ENCODE peak calls at places on chromosome 16, in eight cellular contexts. One of them, this sample, is unnamed.
A peak's percentile ranks its signal among the peaks of the same experiment; 100 is the strongest.

GRCh38 chr16:8962393-8963009 is 1.2 kb downstream of the USP7 start:
- DNase-seq in CD4-positive, alpha-beta T cell: peak; percentile 62
- DNase-seq in GM23338: peak; percentile 69
- DNase-seq in fibroblast of pulmonary artery: no peak
- DNase-seq in heart left ventricle: no peak
- DNase-seq in endothelial cell: no peak
- DNase-seq in IMR-90: no peak
- DNase-seq in hepatocyte: peak; percentile 68
- DNase-seq in this sample: no peak

GRCh38 chr16:77414752-77415231 is 20.0 kb downstream of the ADAMTS18 start:
- DNase-seq in CD4-positive, alpha-beta T cell: no peak
- DNase-seq in GM23338: no peak
- DNase-seq in fibroblast of pulmonary artery: no peak
- DNase-seq in heart left ventricle: no peak
- DNase-seq in endothelial cell: no peak
- DNase-seq in IMR-90: no peak
- DNase-seq in hepatocyte: no peak
- DNase-seq in this sample: no peak

GRCh38 chr16:4500283-4500682 is 24.1 kb downstream of the HMOX2 start:
- DNase-seq in CD4-positive, alpha-beta T cell: no peak
- DNase-seq in GM23338: no peak
- DNase-seq in fibroblast of pulmonary artery: peak; percentile 85
- DNase-seq in heart left ventricle: no peak
- DNase-seq in endothelial cell: no peak
- DNase-seq in IMR-90: peak; percentile 88
- DNase-seq in hepatocyte: peak; percentile 77
- DNase-seq in this sample: no peak

GRCh38 chr16:10497132-10498088 is 83.0 kb downstream of the EMP2 start:
- DNase-seq in CD4-positive, alpha-beta T cell: no peak
- DNase-seq in GM23338: no peak
- DNase-seq in fibroblast of pulmonary artery: no peak
- DNase-seq in heart left ventricle: no peak
- DNase-seq in endothelial cell: no peak
- DNase-seq in IMR-90: no peak
- DNase-seq in hepatocyte: no peak
- DNase-seq in this sample: no peak

GRCh38 chr16:56477096-56477878 is 25.9 kb downstream of the OGFOD1 start:
- DNase-seq in CD4-positive, alpha-beta T cell: no peak
- DNase-seq in GM23338: no peak
- DNase-seq in fibroblast of pulmonary artery: peak; percentile 89
- DNase-seq in heart left ventricle: no peak
- DNase-seq in endothelial cell: no peak
- DNase-seq in IMR-90: peak; percentile 93
- DNase-seq in hepatocyte: peak; percentile 17
- DNase-seq in this sample: no peak

GRCh38 chr16:57470683-57471082 is 8.2 kb downstream of the POLR2C start:
- DNase-seq in CD4-positive, alpha-beta T cell: no peak
- DNase-seq in GM23338: no peak
- DNase-seq in fibroblast of pulmonary artery: peak; percentile 81
- DNase-seq in heart left ventricle: peak; percentile 74
- DNase-seq in endothelial cell: no peak
- DNase-seq in IMR-90: no peak
- DNase-seq in hepatocyte: peak; percentile 51
- DNase-seq in this sample: no peak

GRCh38 chr16:83098536-83098935 is 471.8 kb downstream of the CDH13 start:
- DNase-seq in CD4-positive, alpha-beta T cell: no peak
- DNase-seq in GM23338: no peak
- DNase-seq in fibroblast of pulmonary artery: no peak
- DNase-seq in heart left ventricle: no peak
- DNase-seq in endothelial cell: no peak
- DNase-seq in IMR-90: no peak
- DNase-seq in hepatocyte: no peak
- DNase-seq in this sample: no peak

GRCh38 chr16:85476389-85476788 is 136.7 kb upstream of the GSE1 start:
- DNase-seq in CD4-positive, alpha-beta T cell: no peak
- DNase-seq in GM23338: no peak
- DNase-seq in fibroblast of pulmonary artery: no peak
- DNase-seq in heart left ventricle: no peak
- DNase-seq in endothelial cell: no peak
- DNase-seq in IMR-90: no peak
- DNase-seq in hepatocyte: no peak
- DNase-seq in this sample: no peak

GRCh38 chr16:779561-779960 is 8.6 kb downstream of the RPUSD1 start:
- DNase-seq in CD4-positive, alpha-beta T cell: no peak
- DNase-seq in GM23338: no peak
- DNase-seq in fibroblast of pulmonary artery: no peak
- DNase-seq in heart left ventricle: no peak
- DNase-seq in endothelial cell: no peak
- DNase-seq in IMR-90: no peak
- DNase-seq in hepatocyte: no peak
- DNase-seq in this sample: no peak

GRCh38 chr16:81778861-81779539 is at the start of gene PLCG2:
- DNase-seq in CD4-positive, alpha-beta T cell: peak; percentile 58
- DNase-seq in GM23338: peak; percentile 85
- DNase-seq in fibroblast of pulmonary artery: peak; percentile 16
- DNase-seq in heart left ventricle: peak; percentile 83
- DNase-seq in endothelial cell: peak; percentile 76
- DNase-seq in IMR-90: no peak
- DNase-seq in hepatocyte: peak; percentile 90
- DNase-seq in this sample: no peak

GRCh38 chr16:59039066-59039465 is 304.9 kb upstream of the GOT2 start:
- DNase-seq in CD4-positive, alpha-beta T cell: no peak
- DNase-seq in GM23338: no peak
- DNase-seq in fibroblast of pulmonary artery: no peak
- DNase-seq in heart left ventricle: no peak
- DNase-seq in endothelial cell: no peak
- DNase-seq in IMR-90: no peak
- DNase-seq in hepatocyte: no peak
- DNase-seq in this sample: no peak

GRCh38 chr16:60367739-60368138 is 1633.6 kb upstream of the GOT2 start:
- DNase-seq in CD4-positive, alpha-beta T cell: no peak
- DNase-seq in GM23338: no peak
- DNase-seq in fibroblast of pulmonary artery: no peak
- DNase-seq in heart left ventricle: no peak
- DNase-seq in endothelial cell: no peak
- DNase-seq in IMR-90: no peak
- DNase-seq in hepatocyte: no peak
- DNase-seq in this sample: no peak

GRCh38 chr16:6207124-6207523 is 1109.5 kb upstream of the EEF2KMT start:
- DNase-seq in CD4-positive, alpha-beta T cell: no peak
- DNase-seq in GM23338: no peak
- DNase-seq in fibroblast of pulmonary artery: no peak
- DNase-seq in heart left ventricle: no peak
- DNase-seq in endothelial cell: no peak
- DNase-seq in IMR-90: no peak
- DNase-seq in hepatocyte: no peak
- DNase-seq in this sample: no peak

GRCh38 chr16:85998868-85999729 is 100.1 kb downstream of the IRF8 start:
- DNase-seq in CD4-positive, alpha-beta T cell: no peak
- DNase-seq in GM23338: no peak
- DNase-seq in fibroblast of pulmonary artery: no peak
- DNase-seq in heart left ventricle: no peak
- DNase-seq in endothelial cell: no peak
- DNase-seq in IMR-90: no peak
- DNase-seq in hepatocyte: no peak
- DNase-seq in this sample: no peak

GRCh38 chr16:4081577-4082021 is 34.6 kb downstream of the ADCY9 start:
- DNase-seq in CD4-positive, alpha-beta T cell: no peak
- DNase-seq in GM23338: no peak
- DNase-seq in fibroblast of pulmonary artery: peak; percentile 10
- DNase-seq in heart left ventricle: no peak
- DNase-seq in endothelial cell: no peak
- DNase-seq in IMR-90: peak; percentile 49
- DNase-seq in hepatocyte: no peak
- DNase-seq in this sample: no peak

GRCh38 chr16:58121132-58121531 is 8.0 kb downstream of the CFAP20 start:
- DNase-seq in CD4-positive, alpha-beta T cell: no peak
- DNase-seq in GM23338: no peak
- DNase-seq in fibroblast of pulmonary artery: no peak
- DNase-seq in heart left ventricle: no peak
- DNase-seq in endothelial cell: no peak
- DNase-seq in IMR-90: no peak
- DNase-seq in hepatocyte: no peak
- DNase-seq in this sample: no peak

GRCh38 chr16:55372792-55373488 is 48.9 kb downstream of the IRX6 start:
- DNase-seq in CD4-positive, alpha-beta T cell: no peak
- DNase-seq in GM23338: no peak
- DNase-seq in fibroblast of pulmonary artery: no peak
- DNase-seq in heart left ventricle: peak; percentile 67
- DNase-seq in endothelial cell: no peak
- DNase-seq in IMR-90: no peak
- DNase-seq in hepatocyte: no peak
- DNase-seq in this sample: no peak

DNA sequence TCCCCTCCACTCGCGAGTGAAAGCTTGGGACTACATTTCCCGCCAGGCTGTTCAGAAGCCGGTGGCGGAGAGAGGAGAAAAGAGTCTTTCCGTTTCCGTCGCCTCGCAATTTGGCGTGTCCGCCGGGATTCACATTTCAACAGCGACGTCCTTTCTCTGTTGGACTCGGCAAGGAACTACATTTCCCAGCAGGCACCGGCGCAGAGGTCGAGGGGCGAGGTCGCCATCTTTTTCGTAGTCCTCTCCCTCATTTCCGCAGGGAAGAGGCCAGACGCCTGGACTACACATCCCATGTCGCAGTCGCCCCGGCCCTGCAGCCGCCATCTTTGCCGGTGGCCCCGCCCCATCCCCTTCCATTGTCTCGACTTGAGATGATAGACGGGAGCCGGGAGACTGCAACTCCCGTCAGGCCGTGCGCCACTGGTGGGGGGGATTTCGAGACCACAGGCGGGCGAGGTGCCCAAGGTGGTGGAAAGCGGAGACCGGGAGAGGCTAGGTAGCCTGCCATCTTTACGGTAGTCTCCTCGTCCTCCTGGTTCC is 882 bp upstream of the FBXL19 start:
- DNase-seq in CD4-positive, alpha-beta T cell: peak; percentile 98
- DNase-seq in GM23338: peak; percentile 100
- DNase-seq in fibroblast of pulmonary artery: peak; percentile 100
- DNase-seq in heart left ventricle: peak; percentile 100
- DNase-seq in endothelial cell: peak; percentile 98
- DNase-seq in IMR-90: peak; percentile 99
- DNase-seq in hepatocyte: peak; percentile 99
- DNase-seq in this sample: peak; percentile 100
- TF ChIP-seq CTCF in CD4-positive, alpha-beta T cell: no peak
- TF ChIP-seq CTCF in GM23338: no peak
- TF ChIP-seq CTCF in fibroblast of pulmonary artery: no peak
- TF ChIP-seq CTCF in heart left ventricle: no peak
- TF ChIP-seq CTCF in endothelial cell: no peak
- TF ChIP-seq CTCF in IMR-90: no peak
- TF ChIP-seq CTCF in hepatocyte: no peak
- TF ChIP-seq CTCF in this sample: no peak

GRCh38 chr16:2156849-2157224 is 1.3 kb downstream of the TRAF7 start:
- DNase-seq in CD4-positive, alpha-beta T cell: no peak
- DNase-seq in GM23338: peak; percentile 0
- DNase-seq in fibroblast of pulmonary artery: no peak
- DNase-seq in heart left ventricle: no peak
- DNase-seq in endothelial cell: no peak
- DNase-seq in IMR-90: no peak
- DNase-seq in hepatocyte: no peak
- DNase-seq in this sample: no peak
- TF ChIP-seq CTCF in CD4-positive, alpha-beta T cell: no peak
- TF ChIP-seq CTCF in GM23338: no peak
- TF ChIP-seq CTCF in fibroblast of pulmonary artery: no peak
- TF ChIP-seq CTCF in heart left ventricle: no peak
- TF ChIP-seq CTCF in endothelial cell: no peak
- TF ChIP-seq CTCF in IMR-90: no peak
- TF ChIP-seq CTCF in hepatocyte: no peak
- TF ChIP-seq CTCF in this sample: no peak

DNA sequence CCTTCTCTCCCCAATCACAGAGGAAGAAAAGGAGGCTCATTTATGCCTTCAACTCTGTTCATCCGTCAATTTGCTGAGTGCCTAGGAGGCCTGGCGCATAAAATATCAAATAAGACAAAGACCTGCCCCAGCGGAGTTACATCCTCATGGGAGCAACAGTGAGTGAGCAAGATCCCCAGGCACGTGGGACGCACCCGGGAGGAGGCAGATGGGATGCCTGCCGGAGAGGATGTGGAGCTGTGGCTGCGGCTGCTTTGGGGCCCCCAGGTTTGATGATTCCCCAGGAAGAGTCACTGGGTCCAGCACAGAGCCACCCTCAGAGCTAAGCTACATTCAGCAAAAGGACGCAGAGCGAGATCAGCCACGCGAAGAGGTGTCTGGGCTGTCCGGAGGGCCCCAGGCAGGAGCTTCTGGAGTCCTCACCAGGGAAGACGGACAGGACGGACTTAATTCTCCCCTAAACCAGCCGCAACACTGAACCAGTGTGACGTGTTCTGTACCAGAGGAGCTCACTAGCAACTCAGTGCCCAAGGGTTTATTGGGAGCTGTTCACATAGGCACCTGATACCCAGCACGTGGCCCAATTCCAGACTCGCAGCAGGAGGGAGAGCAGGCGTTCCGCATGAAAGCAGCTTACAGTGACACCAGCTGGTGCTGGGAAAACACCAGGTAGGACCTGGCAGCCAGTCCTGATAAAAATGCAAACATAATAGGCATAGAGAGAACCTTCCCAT is 11.2 kb downstream of the CA5A start:
- DNase-seq in CD4-positive, alpha-beta T cell: no peak
- DNase-seq in GM23338: no peak
- DNase-seq in fibroblast of pulmonary artery: no peak
- DNase-seq in heart left ventricle: no peak
- DNase-seq in endothelial cell: no peak
- DNase-seq in IMR-90: no peak
- DNase-seq in hepatocyte: no peak
- DNase-seq in this sample: no peak
- TF ChIP-seq CTCF in CD4-positive, alpha-beta T cell: no peak
- TF ChIP-seq CTCF in GM23338: peak; percentile 14
- TF ChIP-seq CTCF in fibroblast of pulmonary artery: no peak
- TF ChIP-seq CTCF in heart left ventricle: no peak
- TF ChIP-seq CTCF in endothelial cell: no peak
- TF ChIP-seq CTCF in IMR-90: no peak
- TF ChIP-seq CTCF in hepatocyte: no peak
- TF ChIP-seq CTCF in this sample: no peak

GRCh38 chr16:73171380-73171779 is 123.5 kb upstream of the ZFHX3 start:
- DNase-seq in CD4-positive, alpha-beta T cell: no peak
- DNase-seq in GM23338: no peak
- DNase-seq in fibroblast of pulmonary artery: no peak
- DNase-seq in heart left ventricle: no peak
- DNase-seq in endothelial cell: no peak
- DNase-seq in IMR-90: no peak
- DNase-seq in hepatocyte: no peak
- DNase-seq in this sample: no peak

GRCh38 chr16:73173396-73173795 is 125.5 kb upstream of the ZFHX3 start:
- DNase-seq in CD4-positive, alpha-beta T cell: no peak
- DNase-seq in GM23338: no peak
- DNase-seq in fibroblast of pulmonary artery: no peak
- DNase-seq in heart left ventricle: no peak
- DNase-seq in endothelial cell: no peak
- DNase-seq in IMR-90: no peak
- DNase-seq in hepatocyte: no peak
- DNase-seq in this sample: no peak

GRCh38 chr16:73171901-73172619 is 124.1 kb upstream of the ZFHX3 start:
- DNase-seq in CD4-positive, alpha-beta T cell: no peak
- DNase-seq in GM23338: no peak
- DNase-seq in fibroblast of pulmonary artery: no peak
- DNase-seq in heart left ventricle: peak; percentile 34
- DNase-seq in endothelial cell: no peak
- DNase-seq in IMR-90: no peak
- DNase-seq in hepatocyte: no peak
- DNase-seq in this sample: no peak

GRCh38 chr16:73170587-73170986 is 122.7 kb upstream of the ZFHX3 start:
- DNase-seq in CD4-positive, alpha-beta T cell: no peak
- DNase-seq in GM23338: no peak
- DNase-seq in fibroblast of pulmonary artery: no peak
- DNase-seq in heart left ventricle: no peak
- DNase-seq in endothelial cell: peak; percentile 43
- DNase-seq in IMR-90: no peak
- DNase-seq in hepatocyte: no peak
- DNase-seq in this sample: no peak

GRCh38 chr16:73172621-73173312 is 124.8 kb upstream of the ZFHX3 start:
- DNase-seq in CD4-positive, alpha-beta T cell: no peak
- DNase-seq in GM23338: peak; percentile 70
- DNase-seq in fibroblast of pulmonary artery: peak; percentile 96
- DNase-seq in heart left ventricle: peak; percentile 82
- DNase-seq in endothelial cell: no peak
- DNase-seq in IMR-90: peak; percentile 91
- DNase-seq in hepatocyte: peak; percentile 58
- DNase-seq in this sample: no peak
- TF ChIP-seq CTCF in CD4-positive, alpha-beta T cell: no peak
- TF ChIP-seq CTCF in GM23338: no peak
- TF ChIP-seq CTCF in fibroblast of pulmonary artery: peak; percentile 51
- TF ChIP-seq CTCF in heart left ventricle: peak; percentile 13
- TF ChIP-seq CTCF in endothelial cell: peak; percentile 74
- TF ChIP-seq CTCF in IMR-90: peak; percentile 36
- TF ChIP-seq CTCF in hepatocyte: peak; percentile 6
- TF ChIP-seq CTCF in this sample: no peak

This sample was measured in vagina.